ENCODE peak calls at places on chromosomes 2 and 18, in four cellular contexts. O, H, W and V are unnamed samples.

GRCh38 chr2:229622495-229623355 is 91.6 kb downstream of the DNER start:
- DNase-seq in O (no peak), H (no peak), W (no peak), V (peak)

GRCh38 chr2:147538088-147538487 is 306.7 kb upstream of the ACVR2A start:
- DNase-seq in W (no peak), O (peak), H (no peak), V (peak)

GRCh38 chr2:235064980-235065379 is 113.2 kb downstream of the SH3BP4 start:
- DNase-seq in W (no peak), H (no peak), O (no peak), V (no peak)

GRCh38 chr2:105391058-105391627 is 7.7 kb downstream of the FHL2 start:
- DNase-seq in W (no peak), O (no peak), H (peak), V (peak)

GRCh38 chr18:50721006-50721405 is 98.8 kb downstream of the MRO start:
- DNase-seq in W (no peak), O (no peak), H (no peak), V (no peak)

GRCh38 chr18:36075862-36076587 is 8.7 kb upstream of the RPRD1A start:
- DNase-seq in H (peak), O (peak), W (no peak), V (peak)

GRCh38 chr2:6914829-6915228 is 2.4 kb upstream of the RNF144A start:
- DNase-seq in H (peak), O (no peak), W (no peak), V (peak)

GRCh38 chr2:203983064-203983715 is 46.6 kb downstream of the ICOS start:
- DNase-seq in O (no peak), H (no peak), W (no peak), V (no peak)

GRCh38 chr2:20617081-20617575 is 33.8 kb downstream of the HS1BP3 start:
- DNase-seq in W (peak), O (peak), H (no peak), V (no peak)

GRCh38 chr2:20617892-20618467 is 32.9 kb downstream of the HS1BP3 start:
- DNase-seq in W (peak), H (peak), O (peak), V (peak)

GRCh38 chr2:20619624-20620024 is 31.3 kb downstream of the HS1BP3 start:
- DNase-seq in W (no peak), H (no peak), O (no peak), V (no peak)

GRCh38 chr2:20618886-20619521 is 31.9 kb downstream of the HS1BP3 start:
- DNase-seq in O (no peak), H (no peak), W (no peak), V (no peak)

GRCh38 chr2:20618468-20618885 is 32.4 kb downstream of the HS1BP3 start:
- DNase-seq in H (no peak), O (no peak), W (no peak), V (no peak)
- H3K27ac ChIP-seq in H (peak), O (peak), W (peak), V (peak)

DNA sequence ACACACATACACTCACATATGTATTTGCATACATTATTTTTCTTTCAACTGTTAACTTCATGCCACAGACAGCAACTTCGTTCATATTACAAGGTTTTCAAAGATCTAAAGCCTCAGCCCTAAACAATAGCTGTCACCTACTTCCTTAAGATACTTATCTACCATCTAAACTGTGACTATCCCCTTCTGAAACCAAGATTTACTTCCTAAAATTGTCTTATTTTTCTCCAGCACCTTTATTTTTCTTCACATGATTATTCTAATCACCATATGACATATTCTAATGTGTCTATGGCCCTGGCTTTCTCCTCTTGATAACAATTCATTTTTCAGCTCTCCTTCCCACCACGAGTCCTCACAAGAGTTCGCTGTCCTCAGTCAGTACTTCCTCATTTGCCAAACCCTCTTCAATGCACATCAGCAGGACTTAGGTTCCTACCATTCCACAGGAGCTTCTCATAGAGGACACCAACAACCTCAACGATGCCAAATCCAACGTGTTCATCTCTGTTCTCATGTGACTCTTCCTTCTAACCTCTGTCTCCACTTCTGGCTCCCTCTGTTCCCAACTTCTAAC is 53.8 kb downstream of the RTTN start:
- DNase-seq in W (peak), O (no peak), H (no peak), V (no peak)
- H3K4me3 ChIP-seq in W (no peak), O (no peak), H (no peak), V (no peak)

DNA sequence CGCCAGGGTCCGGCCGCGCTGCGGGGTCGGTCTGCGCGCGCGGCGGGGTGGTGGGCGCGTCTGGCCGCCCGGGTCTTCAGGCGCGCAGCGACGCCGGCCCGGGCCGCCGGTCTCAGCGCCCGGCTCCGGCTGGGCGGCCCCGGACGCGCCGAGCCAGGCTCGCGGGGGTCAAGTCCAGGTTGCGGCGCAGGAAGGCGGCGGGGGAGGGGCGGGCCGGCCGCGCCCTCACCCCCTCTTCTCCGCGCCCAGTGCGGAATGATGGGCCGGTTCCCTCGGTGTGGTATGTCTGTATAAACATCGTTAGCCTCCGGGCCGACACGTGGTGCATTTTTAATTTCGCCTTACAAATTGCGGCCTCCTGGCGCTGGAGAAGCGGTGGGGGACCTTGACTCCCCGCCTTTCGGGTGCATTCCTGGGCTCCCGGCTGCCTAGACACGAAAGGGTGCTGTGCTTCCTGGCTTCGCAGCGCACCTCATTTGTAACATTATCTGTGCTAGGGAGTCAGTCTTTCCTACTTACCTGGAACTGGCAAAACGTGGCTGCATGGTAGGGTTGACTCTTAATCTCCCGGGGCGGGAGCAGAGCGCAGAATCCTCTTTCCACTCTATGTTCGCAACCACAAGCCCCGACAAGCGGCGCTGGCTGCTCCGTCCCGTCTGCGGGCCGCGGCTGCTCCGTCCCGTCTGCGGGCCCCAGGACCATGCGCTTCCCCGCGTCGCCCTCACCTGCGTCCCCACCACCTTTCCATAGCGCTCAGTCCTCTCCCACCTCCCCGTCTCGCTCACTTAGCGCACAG is 69.0 kb downstream of the CTAGE1 start:
- DNase-seq in H (peak), O (peak), W (no peak), V (peak)
- TF ChIP-seq EZH2 in H (no peak), O (peak), W (no peak), V (no peak)

DNA sequence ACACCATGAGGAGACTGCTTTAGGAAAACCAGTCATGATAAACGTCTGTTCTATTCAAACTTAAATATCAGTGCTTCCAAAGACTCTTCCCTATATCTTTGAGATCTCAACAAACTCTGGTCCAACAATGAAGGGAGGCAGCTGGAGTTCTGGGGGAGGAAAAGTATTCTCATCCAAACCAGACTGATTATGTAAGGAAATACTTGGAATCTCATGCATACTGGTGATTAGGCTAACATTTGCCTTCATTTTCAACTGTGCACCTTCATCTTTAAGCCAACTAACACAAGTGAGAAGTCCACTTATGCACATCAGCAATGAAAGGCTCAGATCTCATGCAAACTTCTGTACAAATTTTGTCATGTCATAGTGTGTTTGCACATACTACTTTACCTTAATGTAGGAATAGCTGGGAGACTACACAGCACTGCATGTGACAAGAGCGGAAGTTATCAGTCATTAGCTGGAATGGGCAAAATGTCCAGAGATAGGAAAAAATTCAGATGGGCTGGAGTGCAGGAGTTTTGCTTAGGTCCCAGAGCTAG is 67.5 kb upstream of the STK17B start:
- DNase-seq in O (no peak), W (no peak), H (no peak), V (peak)
- H3K27ac ChIP-seq in O (no peak), W (peak), H (no peak), V (peak)

GRCh38 chr2:238855299-238855698 is 7.4 kb downstream of the TWIST2 start:
- DNase-seq in H (no peak), W (no peak), O (no peak), V (no peak)

GRCh38 chr2:238853218-238853617 is 5.3 kb downstream of the TWIST2 start:
- DNase-seq in W (no peak), O (no peak), H (no peak), V (no peak)

GRCh38 chr2:238853724-238854123 is 5.8 kb downstream of the TWIST2 start:
- DNase-seq in O (no peak), H (no peak), W (no peak), V (no peak)

GRCh38 chr2:238854699-238855111 is 6.8 kb downstream of the TWIST2 start:
- DNase-seq in H (no peak), O (no peak), W (no peak), V (no peak)

DNA sequence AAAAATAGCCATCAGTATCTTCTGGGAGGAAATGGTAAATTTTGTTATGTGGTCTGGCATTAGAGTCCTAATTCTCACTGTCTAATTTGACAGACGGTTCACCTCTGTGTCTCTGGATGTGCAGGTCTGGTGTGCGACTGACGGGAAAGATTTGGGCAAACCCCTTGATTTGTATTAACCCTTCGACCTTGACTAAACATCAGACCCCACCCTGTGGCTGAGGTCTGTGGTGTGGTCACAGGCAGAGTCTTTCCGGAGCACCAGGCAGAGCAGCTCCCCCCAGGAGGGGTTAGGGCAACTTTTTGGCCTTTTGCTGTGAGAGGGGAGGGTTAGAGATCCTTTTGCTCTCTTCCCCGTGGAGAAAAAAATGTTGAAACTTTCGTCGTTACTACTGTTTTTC is 6.4 kb downstream of the TWIST2 start:
- DNase-seq in H (no peak), W (no peak), O (no peak), V (no peak)
- H3K4me3 ChIP-seq in H (no peak), W (no peak), O (peak), V (no peak)

DNA sequence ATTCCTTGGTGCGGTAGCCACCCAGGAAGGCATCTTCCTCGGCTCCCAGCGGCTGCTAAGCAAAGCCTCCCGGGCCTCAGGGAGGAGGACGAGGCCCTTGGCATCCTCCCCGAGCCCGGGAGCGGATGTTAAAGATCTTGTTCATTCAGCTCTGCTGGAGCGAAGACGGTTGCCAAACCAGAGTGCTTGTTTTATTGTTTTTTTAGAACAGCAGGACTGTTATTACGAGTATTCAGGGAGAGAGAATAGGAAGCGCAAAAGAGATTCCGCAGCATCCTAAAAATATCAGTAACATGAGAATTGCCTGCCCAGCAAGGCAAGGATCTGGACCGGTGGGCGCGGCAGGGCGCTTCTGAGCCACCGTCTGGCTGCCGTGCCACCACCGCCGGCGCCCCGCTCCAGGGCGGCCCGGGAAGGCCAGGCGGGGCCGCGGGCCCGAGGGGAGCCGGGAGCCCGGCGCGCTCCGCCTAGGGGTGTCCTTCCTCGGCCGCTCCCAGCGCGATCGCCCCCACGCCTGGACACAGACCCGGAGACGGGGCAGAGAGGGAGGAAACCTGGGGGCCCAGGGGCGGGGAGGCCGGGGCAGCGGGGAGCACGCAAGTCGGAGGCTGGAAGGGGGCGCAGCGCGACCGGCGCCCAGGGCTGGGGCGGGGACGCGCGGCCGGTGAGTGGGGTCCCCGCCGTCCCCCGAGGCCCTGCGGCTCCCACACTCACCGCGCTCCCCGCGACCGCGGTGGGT is 850 bp downstream of the CYS1 start:
- DNase-seq in H (peak), O (peak), W (no peak), V (peak)
- TF ChIP-seq EZH2 in H (no peak), O (peak), W (no peak), V (no peak)